ENCODE peak calls at places on chromosomes 12 and 14, in ten cellular contexts. T is NCI-H1092 treated with DMSO at 0.1 percent for 48 hours; S is T-helper 17 cell; G is stimulated activated CD4-positive, alpha-beta T cell treated with anti-CD3 and anti-CD28 coated beads, TNF-alpha, amount 100 ng/mL, for 24 hours; D is CD4-positive, alpha-beta memory T cell; X is T-cell; J is T1000; B is nucleus accumbens; W is anterior cingulate cortex; R is AG09309. H is an unnamed sample.
A peak's percentile ranks its signal among the peaks of the same experiment; 100 is the strongest.

GRCh38 chr12:57085999-57086950 is 2.6 kb upstream of the NAB2 start:
- DNase-seq in X (peak; percentile 29), B (no peak), S (no peak), D (peak; percentile 36), G (peak; percentile 61), T (peak; percentile 8), R (no peak), J (no peak), W (no peak), H (no peak)

GRCh38 chr12:4292266-4293063 is 18.9 kb downstream of the CCND2 start:
- DNase-seq in D (no peak), J (no peak), R (no peak), T (no peak), B (no peak), G (no peak), X (no peak), W (no peak), S (peak; percentile 0), H (no peak)

GRCh38 chr12:114562654-114563053 is 121.3 kb downstream of the TBX3 start:
- DNase-seq in J (no peak), X (no peak), W (no peak), D (no peak), S (no peak), B (no peak), R (no peak), T (no peak), G (no peak), H (no peak)

GRCh38 chr14:38208825-38209562 is 1.3 kb downstream of the SSTR1 start:
- DNase-seq in G (no peak), W (no peak), R (peak; percentile 71), D (no peak), T (peak; percentile 44), S (no peak), B (no peak), J (peak; percentile 32), X (no peak), H (no peak)

GRCh38 chr12:112380663-112381420 is 1.4 kb downstream of the HECTD4 start:
- DNase-seq in W (no peak), S (no peak), D (no peak), T (peak; percentile 20), G (no peak), B (peak; percentile 2), X (no peak), J (no peak), R (no peak), H (no peak)

GRCh38 chr14:90645842-90646443 is 170.3 kb downstream of the TTC7B start:
- DNase-seq in R (no peak), W (no peak), J (no peak), G (no peak), S (no peak), X (no peak), B (no peak), D (no peak), T (no peak), H (no peak)

GRCh38 chr12:107236824-107237467 is 143.6 kb upstream of the CRY1 start:
- DNase-seq in R (no peak), W (no peak), S (no peak), B (no peak), J (no peak), X (no peak), T (no peak), G (no peak), D (no peak), H (no peak)

GRCh38 chr12:25811656-25812126 is 146.8 kb upstream of the RASSF8 start:
- DNase-seq in G (no peak), T (no peak), X (no peak), S (no peak), B (no peak), J (no peak), W (no peak), D (no peak), R (no peak), H (peak; percentile 24)

GRCh38 chr12:52216807-52217206 is 16.2 kb upstream of the KRT7 start:
- DNase-seq in R (no peak), B (no peak), W (no peak), J (no peak), G (no peak), X (no peak), D (no peak), T (no peak), S (no peak), H (no peak)

GRCh38 chr14:64045091-64045490 is 192.3 kb downstream of the SYNE2 start:
- DNase-seq in S (no peak), G (no peak), T (no peak), J (no peak), R (no peak), X (no peak), B (no peak), W (no peak), D (no peak), H (no peak)

GRCh38 chr14:71651228-71651627 is 281.0 kb upstream of the RGS6 start:
- DNase-seq in X (no peak), G (no peak), T (no peak), S (no peak), J (no peak), B (no peak), R (peak; percentile 91), D (no peak), W (no peak), H (peak; percentile 92)

GRCh38 chr12:45725631-45726593 is 3.6 kb upstream of the ARID2 start:
- DNase-seq in D (peak; percentile 62), B (no peak), R (no peak), S (no peak), G (peak; percentile 12), T (peak; percentile 87), J (peak; percentile 66), W (no peak), X (no peak), H (no peak)

GRCh38 chr14:89386214-89386886 is 30.7 kb downstream of the FOXN3 start:
- DNase-seq in B (no peak), T (no peak), G (no peak), S (no peak), R (no peak), J (no peak), D (no peak), X (no peak), W (no peak), H (no peak)

GRCh38 chr12:93884794-93885460 is 207.8 kb downstream of the CRADD start:
- DNase-seq in X (no peak), J (no peak), W (no peak), B (no peak), R (no peak), S (no peak), T (no peak), G (no peak), D (no peak), H (no peak)

GRCh38 chr12:117044311-117044710 is 54.9 kb downstream of the TESC start:
- DNase-seq in J (no peak), R (no peak), T (no peak), W (no peak), S (no peak), B (no peak), G (no peak), X (no peak), D (no peak), H (no peak)

GRCh38 chr12:52241205-52241842 is 8.3 kb downstream of the KRT7 start:
- DNase-seq in X (no peak), D (no peak), G (no peak), S (no peak), R (no peak), B (no peak), T (no peak), W (no peak), J (peak; percentile 99), H (no peak)

GRCh38 chr12:90166012-90166411 is 457.4 kb upstream of the ATP2B1 start:
- DNase-seq in D (no peak), B (no peak), G (no peak), S (no peak), R (no peak), T (no peak), X (no peak), J (no peak), W (no peak), H (no peak)

GRCh38 chr12:123150804-123151678 is at the start of gene PITPNM2:
- DNase-seq in S (peak; percentile 52), J (peak; percentile 25), R (no peak), W (no peak), G (peak; percentile 59), D (peak; percentile 60), B (no peak), X (peak; percentile 60), T (peak; percentile 23), H (no peak)

GRCh38 chr12:6336079-6336858 is 5.6 kb downstream of the TNFRSF1A start:
- DNase-seq in S (no peak), B (peak; percentile 79), J (peak; percentile 98), T (no peak), D (peak; percentile 33), W (no peak), G (peak; percentile 58), X (peak; percentile 35), R (peak; percentile 99), H (peak; percentile 96)

GRCh38 chr14:22471545-22472121 is 117.4 kb downstream of the DAD1 start:
- DNase-seq in D (no peak), W (no peak), J (no peak), R (no peak), G (no peak), S (no peak), X (no peak), T (peak; percentile 42), B (peak; percentile 11), H (no peak)

GRCh38 chr14:54637270-54637669 is 70.3 kb downstream of the SAMD4A start:
- DNase-seq in X (no peak), W (no peak), B (no peak), G (no peak), T (no peak), D (no peak), J (no peak), S (no peak), R (no peak), H (no peak)

GRCh38 chr12:111673503-111673902 is 12.3 kb downstream of the BRAP start:
- DNase-seq in X (no peak), T (no peak), J (no peak), D (no peak), G (no peak), S (no peak), W (no peak), R (no peak), B (no peak), H (no peak)

GRCh38 chr12:107328442-107329133 is 235.2 kb upstream of the CRY1 start:
- DNase-seq in X (no peak), G (no peak), R (no peak), B (no peak), W (no peak), T (no peak), S (no peak), J (peak; percentile 25), D (no peak), H (no peak)

GRCh38 chr12:546920-547845 is 87.4 kb downstream of the B4GALNT3 start:
- DNase-seq in S (peak; percentile 66), J (peak; percentile 40), X (peak; percentile 52), D (peak; percentile 62), T (peak; percentile 53), R (no peak), G (peak; percentile 69), W (no peak), B (peak; percentile 34), H (no peak)

GRCh38 chr14:58171090-58171489 is 19.1 kb upstream of the ARMH4 start:
- DNase-seq in X (no peak), J (peak; percentile 59), S (no peak), B (peak; percentile 16), T (peak; percentile 67), D (peak; percentile 8), G (peak; percentile 47), W (no peak), R (peak; percentile 46), H (peak; percentile 45)

GRCh38 chr12:26056335-26056734 is 68.5 kb downstream of the BHLHE41 start:
- DNase-seq in W (no peak), B (no peak), D (no peak), R (no peak), J (no peak), X (no peak), S (no peak), T (no peak), G (no peak), H (no peak)

GRCh38 chr12:46209165-46209564 is 59.7 kb downstream of the SLC38A1 start:
- DNase-seq in G (no peak), J (no peak), T (no peak), B (no peak), W (no peak), S (no peak), X (no peak), D (no peak), R (peak; percentile 32), H (no peak)

GRCh38 chr12:13247596-13247995 is 51.1 kb downstream of the EMP1 start:
- DNase-seq in T (no peak), X (no peak), D (no peak), W (no peak), G (no peak), R (no peak), J (no peak), S (no peak), B (no peak), H (no peak)

H was measured in BJ.